ENCODE peak calls at places on chromosomes 2 and 18, in four cellular contexts. U is A549, A is HepG2, B is K562. S is an unnamed sample.

GRCh38 chr2:233414777-233415570 is 60.7 kb downstream of the DGKD start:
- DNase-seq in A (no peak), B (no peak), U (no peak), S (no peak)

GRCh38 chr18:49694402-49694801 is 118.9 kb downstream of the ACAA2 start:
- DNase-seq in U (no peak), A (no peak), B (no peak), S (no peak)

GRCh38 chr2:43225093-43225787 is 1.2 kb downstream of the ZFP36L2 start:
- DNase-seq in A (no peak), B (peak; percentile 24), U (no peak), S (peak; percentile 48)

GRCh38 chr2:40488927-40489677 is 37.2 kb upstream of the SLC8A1 start:
- DNase-seq in U (no peak), B (no peak), A (no peak), S (no peak)

GRCh38 chr2:134235771-134236170 is 18.1 kb upstream of the MGAT5 start:
- DNase-seq in A (no peak), U (no peak), B (no peak), S (no peak)

GRCh38 chr2:216651370-216651881 is 18.2 kb downstream of the IGFBP2 start:
- DNase-seq in B (no peak), U (no peak), A (no peak), S (no peak)

GRCh38 chr18:77135339-77136075 is 2.9 kb upstream of the MBP start:
- DNase-seq in B (no peak), U (no peak), A (no peak), S (no peak)

GRCh38 chr2:99881901-99882591 is 260.3 kb downstream of the AFF3 start:
- DNase-seq in U (no peak), B (no peak), A (no peak), S (no peak)

GRCh38 chr2:96604104-96604503 is 34.0 kb downstream of the KANSL3 start:
- DNase-seq in U (peak; percentile 27), B (peak; percentile 37), A (peak; percentile 31), S (peak; percentile 24)

GRCh38 chr2:11777066-11777782 is 30.8 kb downstream of the LPIN1 start:
- DNase-seq in A (no peak), B (no peak), U (no peak), S (no peak)

GRCh38 chr18:8797206-8797605 is 91.8 kb downstream of the MTCL1 start:
- DNase-seq in U (no peak), A (peak; percentile 64), B (no peak), S (no peak)

GRCh38 chr2:19408592-19408991 is 50.2 kb upstream of the OSR1 start:
- DNase-seq in U (no peak), B (no peak), A (peak; percentile 24), S (no peak)

GRCh38 chr18:9196568-9196967 is 60.0 kb downstream of the ANKRD12 start:
- DNase-seq in A (no peak), B (no peak), U (no peak), S (no peak)

GRCh38 chr2:136572335-136572734 is 193.0 kb upstream of the THSD7B start:
- DNase-seq in A (no peak), B (no peak), U (no peak), S (no peak)

GRCh38 chr2:121884515-121884915 is 129.1 kb downstream of the TSN start:
- DNase-seq in B (no peak), U (no peak), A (no peak), S (no peak)

DNA sequence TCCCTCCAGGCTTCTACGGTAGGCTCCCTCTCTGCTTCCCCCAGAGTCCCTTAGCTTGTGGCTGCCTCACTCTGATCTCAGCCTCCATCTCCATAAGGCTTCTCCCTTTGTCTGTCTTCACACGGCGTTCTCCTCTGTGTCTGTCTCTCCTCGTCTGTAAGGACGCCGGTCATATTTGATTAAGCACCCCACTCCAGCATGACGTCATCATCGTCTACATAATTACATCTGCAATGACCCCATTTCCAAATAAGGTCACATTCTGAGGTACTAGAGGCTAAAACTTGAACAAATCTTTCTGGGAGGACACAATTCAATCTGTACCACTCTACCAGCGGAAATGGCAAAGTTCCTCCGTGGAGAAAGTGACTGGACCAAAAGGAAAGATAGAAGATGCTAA is 8.3 kb upstream of the COL6A3 start:
- DNase-seq in U (no peak), B (no peak), A (no peak), S (no peak)
- TF ChIP-seq HMGXB4 in U (no peak), B (no peak), A (no peak), S (no peak)

GRCh38 chr2:14937336-14937735 is 304.8 kb downstream of the LRATD1 start:
- DNase-seq in U (no peak), B (no peak), A (no peak), S (no peak)
- TF ChIP-seq CTCF in U (no peak), B (no peak), A (no peak), S (no peak)

GRCh38 chr18:56560992-56561391 is 77.4 kb downstream of the TXNL1 start:
- DNase-seq in U (no peak), A (no peak), B (no peak), S (no peak)

GRCh38 chr18:56565596-56566355 is 72.6 kb downstream of the TXNL1 start:
- DNase-seq in A (peak; percentile 47), U (no peak), B (no peak), S (no peak)

GRCh38 chr18:56562479-56562878 is 75.9 kb downstream of the TXNL1 start:
- DNase-seq in A (no peak), B (no peak), U (no peak), S (no peak)

GRCh38 chr18:56565059-56565458 is 73.3 kb downstream of the TXNL1 start:
- DNase-seq in U (no peak), B (no peak), A (no peak), S (no peak)

GRCh38 chr18:56563568-56563967 is 74.8 kb downstream of the TXNL1 start:
- DNase-seq in B (peak; percentile 52), A (peak; percentile 51), U (no peak), S (peak; percentile 85)
- TF ChIP-seq USF2 in B (no peak), A (no peak), U (no peak), S (peak; percentile 32)

GRCh38 chr2:178891265-178891958 is 84.2 kb upstream of the TTN start:
- DNase-seq in A (peak; percentile 39), U (peak; percentile 8), B (peak; percentile 72), S (peak; percentile 75)
- TF ChIP-seq HMGXB4 in A (no peak), U (no peak), B (no peak), S (no peak)

DNA sequence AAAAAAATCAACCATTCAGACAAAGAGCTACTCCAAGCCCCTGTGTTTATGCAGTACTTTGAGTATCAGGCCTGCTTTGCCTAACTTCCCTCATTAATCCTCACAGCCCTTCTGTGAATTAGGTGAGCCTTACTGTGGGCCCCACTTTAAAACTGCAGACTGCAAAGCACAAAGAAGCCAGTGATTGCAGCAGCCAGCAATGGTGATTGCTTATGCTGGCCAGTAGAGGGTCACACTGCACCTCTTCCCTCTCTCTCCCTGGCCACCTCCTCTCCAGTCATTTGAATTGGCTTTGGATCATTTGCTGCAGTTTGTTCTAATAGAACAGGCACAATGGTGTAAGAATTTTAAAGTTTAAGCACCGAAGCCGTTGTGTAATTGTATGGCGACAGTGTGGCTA is 229.9 kb downstream of the AGPS start:
- DNase-seq in B (no peak), U (no peak), A (peak; percentile 30), S (peak; percentile 14)
- TF ChIP-seq CTCF in B (no peak), U (no peak), A (peak; percentile 74), S (no peak)

GRCh38 chr18:12043811-12044210 is 49.8 kb upstream of the ANKRD62 start:
- DNase-seq in A (no peak), U (no peak), B (no peak), S (no peak)
- TF ChIP-seq USF2 in A (no peak), U (no peak), B (no peak), S (no peak)

GRCh38 chr2:71154798-71155197 is 24.4 kb downstream of the MPHOSPH10 start:
- DNase-seq in A (peak; percentile 72), U (peak; percentile 32), B (peak; percentile 22), S (peak; percentile 60)

GRCh38 chr2:71154279-71154678 is 23.8 kb downstream of the MPHOSPH10 start:
- DNase-seq in U (no peak), A (no peak), B (no peak), S (no peak)

GRCh38 chr2:71155846-71156245 is 25.4 kb downstream of the MPHOSPH10 start:
- DNase-seq in A (no peak), U (no peak), B (no peak), S (no peak)

GRCh38 chr2:71151620-71152019 is 21.2 kb downstream of the MPHOSPH10 start:
- DNase-seq in U (no peak), B (no peak), A (no peak), S (no peak)

DNA sequence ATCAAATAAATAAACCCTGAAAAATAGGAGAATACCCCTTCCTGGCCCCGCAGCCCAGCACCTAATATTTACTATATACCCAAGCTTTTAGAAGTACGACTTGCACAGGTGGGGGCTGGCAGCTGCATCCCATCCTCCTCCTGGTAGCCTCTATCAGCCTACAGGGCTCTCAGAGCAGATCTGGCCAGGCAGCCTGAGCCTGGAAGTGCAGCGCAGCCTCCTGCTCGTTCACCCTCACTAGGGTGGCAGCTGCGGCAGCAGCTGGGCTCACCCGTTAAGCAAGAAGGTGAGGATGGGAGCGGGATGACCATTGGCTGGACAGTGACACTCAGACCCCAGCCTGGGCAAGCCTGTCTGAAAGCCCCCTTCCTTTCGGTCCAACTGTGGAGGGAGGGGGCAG is 23.2 kb downstream of the MPHOSPH10 start:
- DNase-seq in A (no peak), B (no peak), U (no peak), S (no peak)
- TF ChIP-seq HMGXB4 in A (no peak), B (no peak), U (no peak), S (no peak)